ENCODE peak calls at places on chromosomes 11 and 22, in nine cellular contexts. One of them, this sample, is unnamed. For H3K4me1, the result is how much of the 10 kb centered on the place peaks cover.

GRCh38 chr11:69241075-69241740 is 52.7 kb upstream of the MYEOV start:
- DNase-seq in tibial nerve: no peak
- DNase-seq in ovary: no peak
- DNase-seq in A549: no peak
- DNase-seq in stomach: peak
- DNase-seq in GM12878: no peak
- DNase-seq in sigmoid colon: peak
- DNase-seq in transverse colon: no peak
- DNase-seq in suprapubic skin: no peak
- DNase-seq in this sample: no peak

GRCh38 chr11:6251120-6251733 is 8.4 kb upstream of the CCKBR start:
- DNase-seq in tibial nerve: peak
- DNase-seq in ovary: peak
- DNase-seq in A549: peak
- DNase-seq in stomach: peak
- DNase-seq in GM12878: no peak
- DNase-seq in sigmoid colon: peak
- DNase-seq in transverse colon: peak
- DNase-seq in suprapubic skin: no peak
- DNase-seq in this sample: peak

GRCh38 chr22:23270212-23270733 is 90.0 kb downstream of the BCR start:
- DNase-seq in tibial nerve: no peak
- DNase-seq in ovary: no peak
- DNase-seq in A549: no peak
- DNase-seq in stomach: no peak
- DNase-seq in GM12878: no peak
- DNase-seq in sigmoid colon: no peak
- DNase-seq in transverse colon: no peak
- DNase-seq in suprapubic skin: no peak
- DNase-seq in this sample: no peak

GRCh38 chr11:57751676-57752253 is at the start of gene BTBD18:
- DNase-seq in tibial nerve: no peak
- DNase-seq in ovary: no peak
- DNase-seq in A549: peak
- DNase-seq in stomach: peak
- DNase-seq in GM12878: no peak
- DNase-seq in sigmoid colon: no peak
- DNase-seq in transverse colon: peak
- DNase-seq in suprapubic skin: no peak
- DNase-seq in this sample: no peak

GRCh38 chr22:23500508-23501208 is 79.4 kb downstream of the IGLL1 start:
- DNase-seq in tibial nerve: no peak
- DNase-seq in ovary: peak
- DNase-seq in A549: no peak
- DNase-seq in stomach: no peak
- DNase-seq in GM12878: no peak
- DNase-seq in sigmoid colon: peak
- DNase-seq in transverse colon: no peak
- DNase-seq in suprapubic skin: peak
- DNase-seq in this sample: peak

GRCh38 chr11:101555366-101555765 is 28.4 kb downstream of the TRPC6 start:
- DNase-seq in tibial nerve: no peak
- DNase-seq in ovary: no peak
- DNase-seq in A549: no peak
- DNase-seq in stomach: no peak
- DNase-seq in GM12878: no peak
- DNase-seq in sigmoid colon: no peak
- DNase-seq in transverse colon: no peak
- DNase-seq in suprapubic skin: no peak
- DNase-seq in this sample: no peak

GRCh38 chr22:27456696-27457503 is 344.7 kb downstream of the MN1 start:
- DNase-seq in tibial nerve: no peak
- DNase-seq in ovary: no peak
- DNase-seq in A549: peak
- DNase-seq in stomach: no peak
- DNase-seq in GM12878: no peak
- DNase-seq in sigmoid colon: no peak
- DNase-seq in transverse colon: no peak
- DNase-seq in suprapubic skin: no peak
- DNase-seq in this sample: no peak

GRCh38 chr22:25368271-25368670 is 148.8 kb downstream of the CRYBB2 start:
- DNase-seq in tibial nerve: no peak
- DNase-seq in ovary: no peak
- DNase-seq in A549: peak
- DNase-seq in stomach: peak
- DNase-seq in GM12878: no peak
- DNase-seq in sigmoid colon: no peak
- DNase-seq in transverse colon: peak
- DNase-seq in suprapubic skin: no peak
- DNase-seq in this sample: no peak

GRCh38 chr22:46390652-46391301 is 55.3 kb downstream of the TRMU start:
- DNase-seq in tibial nerve: peak
- DNase-seq in ovary: peak
- DNase-seq in A549: no peak
- DNase-seq in stomach: peak
- DNase-seq in GM12878: no peak
- DNase-seq in sigmoid colon: no peak
- DNase-seq in transverse colon: peak
- DNase-seq in suprapubic skin: no peak
- DNase-seq in this sample: no peak

GRCh38 chr11:113322158-113322557 is 7.8 kb downstream of the TTC12 start:
- DNase-seq in tibial nerve: no peak
- DNase-seq in ovary: no peak
- DNase-seq in A549: no peak
- DNase-seq in stomach: no peak
- DNase-seq in GM12878: no peak
- DNase-seq in sigmoid colon: no peak
- DNase-seq in transverse colon: no peak
- DNase-seq in suprapubic skin: no peak
- DNase-seq in this sample: no peak

GRCh38 chr11:67357831-67358555 is 4.6 kb upstream of the POLD4 start:
- DNase-seq in tibial nerve: no peak
- DNase-seq in ovary: no peak
- DNase-seq in A549: peak
- DNase-seq in stomach: no peak
- DNase-seq in GM12878: no peak
- DNase-seq in sigmoid colon: no peak
- DNase-seq in transverse colon: no peak
- DNase-seq in suprapubic skin: no peak
- DNase-seq in this sample: no peak

GRCh38 chr11:69086152-69086551 is 37.4 kb downstream of the TPCN2 start:
- DNase-seq in tibial nerve: peak
- DNase-seq in ovary: no peak
- DNase-seq in A549: no peak
- DNase-seq in stomach: no peak
- DNase-seq in GM12878: no peak
- DNase-seq in sigmoid colon: peak
- DNase-seq in transverse colon: peak
- DNase-seq in suprapubic skin: no peak
- DNase-seq in this sample: peak

GRCh38 chr11:33721291-33721840 is 14.9 kb downstream of the CD59 start:
- DNase-seq in tibial nerve: no peak
- DNase-seq in ovary: no peak
- DNase-seq in A549: no peak
- DNase-seq in stomach: no peak
- DNase-seq in GM12878: no peak
- DNase-seq in sigmoid colon: no peak
- DNase-seq in transverse colon: no peak
- DNase-seq in suprapubic skin: no peak
- DNase-seq in this sample: no peak

GRCh38 chr11:107691003-107691402 is 20.9 kb downstream of the SLN start:
- DNase-seq in tibial nerve: no peak
- DNase-seq in ovary: no peak
- DNase-seq in A549: no peak
- DNase-seq in stomach: no peak
- DNase-seq in GM12878: no peak
- DNase-seq in sigmoid colon: no peak
- DNase-seq in transverse colon: no peak
- DNase-seq in suprapubic skin: no peak
- DNase-seq in this sample: no peak

DNA sequence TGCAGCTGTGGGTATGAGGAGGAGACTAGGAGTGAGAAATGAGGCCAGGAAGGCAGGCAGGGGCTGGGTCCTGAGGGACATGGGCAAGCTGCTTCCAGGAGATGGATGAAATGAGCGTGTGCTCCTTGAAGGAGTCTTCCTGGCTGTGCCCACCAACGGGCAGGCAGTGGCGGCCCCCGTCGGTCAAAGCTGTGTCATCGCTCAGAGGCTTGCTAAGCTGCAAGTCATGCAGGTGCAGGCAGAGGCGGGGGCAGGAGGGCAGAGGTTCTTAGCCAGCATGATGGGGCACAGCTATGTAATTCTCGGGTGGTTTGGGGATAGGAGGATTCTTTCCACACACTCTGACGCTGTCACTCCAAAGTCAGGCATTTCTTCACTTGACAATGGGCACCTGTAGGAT is 12.5 kb upstream of the PEX26 start:
- DNase-seq in tibial nerve: no peak
- DNase-seq in ovary: no peak
- DNase-seq in A549: peak
- DNase-seq in stomach: no peak
- DNase-seq in GM12878: no peak
- DNase-seq in sigmoid colon: no peak
- DNase-seq in transverse colon: no peak
- DNase-seq in suprapubic skin: no peak
- DNase-seq in this sample: no peak
- H3K4me1 ChIP-seq in tibial nerve: under half
- H3K4me1 ChIP-seq in ovary: under half
- H3K4me1 ChIP-seq in A549: under half
- H3K4me1 ChIP-seq in stomach: under half
- H3K4me1 ChIP-seq in GM12878: under half
- H3K4me1 ChIP-seq in sigmoid colon: under half
- H3K4me1 ChIP-seq in transverse colon: under half
- H3K4me1 ChIP-seq in suprapubic skin: under half
- H3K4me1 ChIP-seq in this sample: under half

DNA sequence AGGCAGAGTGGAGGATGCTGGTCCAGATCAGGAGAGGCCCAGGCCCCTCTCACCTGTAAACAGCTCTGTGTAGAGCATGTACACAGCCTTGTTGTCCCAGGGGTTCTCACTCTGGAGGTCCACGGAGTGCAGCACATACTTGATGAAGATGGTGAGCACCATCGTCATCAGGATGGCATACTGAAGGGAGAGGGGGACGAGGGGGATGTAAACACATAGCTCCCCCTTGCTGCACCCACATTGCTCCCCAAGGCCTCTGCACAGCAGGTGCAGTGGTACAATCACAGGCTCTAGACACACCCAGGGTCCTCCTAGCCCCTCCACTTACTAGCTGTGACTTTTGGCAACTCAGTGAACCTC is 2.9 kb downstream of the SYVN1 start:
- DNase-seq in tibial nerve: no peak
- DNase-seq in ovary: no peak
- DNase-seq in A549: no peak
- DNase-seq in stomach: no peak
- DNase-seq in GM12878: no peak
- DNase-seq in sigmoid colon: no peak
- DNase-seq in transverse colon: no peak
- DNase-seq in suprapubic skin: no peak
- DNase-seq in this sample: no peak
- TF ChIP-seq EP300 in tibial nerve: no peak
- TF ChIP-seq EP300 in ovary: no peak
- TF ChIP-seq EP300 in A549: no peak
- TF ChIP-seq EP300 in stomach: no peak
- TF ChIP-seq EP300 in GM12878: no peak
- TF ChIP-seq EP300 in sigmoid colon: no peak
- TF ChIP-seq EP300 in transverse colon: no peak
- TF ChIP-seq EP300 in suprapubic skin: no peak
- TF ChIP-seq EP300 in this sample: no peak

GRCh38 chr11:99160447-99160846 is 139.7 kb downstream of the CNTN5 start:
- DNase-seq in tibial nerve: no peak
- DNase-seq in ovary: no peak
- DNase-seq in A549: no peak
- DNase-seq in stomach: no peak
- DNase-seq in GM12878: no peak
- DNase-seq in sigmoid colon: no peak
- DNase-seq in transverse colon: no peak
- DNase-seq in suprapubic skin: no peak
- DNase-seq in this sample: no peak
- TF ChIP-seq CTCF in tibial nerve: no peak
- TF ChIP-seq CTCF in ovary: no peak
- TF ChIP-seq CTCF in A549: no peak
- TF ChIP-seq CTCF in stomach: no peak
- TF ChIP-seq CTCF in GM12878: no peak
- TF ChIP-seq CTCF in sigmoid colon: no peak
- TF ChIP-seq CTCF in transverse colon: no peak
- TF ChIP-seq CTCF in suprapubic skin: no peak
- TF ChIP-seq CTCF in this sample: no peak

DNA sequence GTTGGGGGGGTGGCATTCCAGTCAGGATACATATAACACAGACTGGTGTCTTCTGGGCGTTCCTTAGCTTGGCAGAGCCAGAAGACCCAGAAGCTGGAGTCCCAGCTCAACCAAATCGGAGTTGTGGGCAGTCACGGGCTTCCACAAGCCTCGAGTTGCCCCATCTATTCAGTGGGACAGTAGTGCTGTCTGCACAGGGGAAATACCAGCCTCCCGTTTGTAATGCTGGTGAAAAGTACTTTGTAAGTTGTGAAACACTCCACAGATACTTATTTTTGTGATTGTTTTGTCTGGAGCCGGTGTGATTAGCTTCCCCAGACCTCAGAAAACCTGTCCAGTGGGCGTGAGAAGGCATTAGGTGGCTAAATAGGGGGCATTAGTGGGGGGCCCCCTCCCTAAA is 13.6 kb downstream of the DGKZ start:
- DNase-seq in tibial nerve: no peak
- DNase-seq in ovary: no peak
- DNase-seq in A549: no peak
- DNase-seq in stomach: no peak
- DNase-seq in GM12878: no peak
- DNase-seq in sigmoid colon: no peak
- DNase-seq in transverse colon: no peak
- DNase-seq in suprapubic skin: no peak
- DNase-seq in this sample: no peak
- H3K4me1 ChIP-seq in tibial nerve: under half
- H3K4me1 ChIP-seq in ovary: under half
- H3K4me1 ChIP-seq in A549: under half
- H3K4me1 ChIP-seq in stomach: half or more
- H3K4me1 ChIP-seq in GM12878: under half
- H3K4me1 ChIP-seq in sigmoid colon: under half
- H3K4me1 ChIP-seq in transverse colon: under half
- H3K4me1 ChIP-seq in suprapubic skin: half or more
- H3K4me1 ChIP-seq in this sample: under half

DNA sequence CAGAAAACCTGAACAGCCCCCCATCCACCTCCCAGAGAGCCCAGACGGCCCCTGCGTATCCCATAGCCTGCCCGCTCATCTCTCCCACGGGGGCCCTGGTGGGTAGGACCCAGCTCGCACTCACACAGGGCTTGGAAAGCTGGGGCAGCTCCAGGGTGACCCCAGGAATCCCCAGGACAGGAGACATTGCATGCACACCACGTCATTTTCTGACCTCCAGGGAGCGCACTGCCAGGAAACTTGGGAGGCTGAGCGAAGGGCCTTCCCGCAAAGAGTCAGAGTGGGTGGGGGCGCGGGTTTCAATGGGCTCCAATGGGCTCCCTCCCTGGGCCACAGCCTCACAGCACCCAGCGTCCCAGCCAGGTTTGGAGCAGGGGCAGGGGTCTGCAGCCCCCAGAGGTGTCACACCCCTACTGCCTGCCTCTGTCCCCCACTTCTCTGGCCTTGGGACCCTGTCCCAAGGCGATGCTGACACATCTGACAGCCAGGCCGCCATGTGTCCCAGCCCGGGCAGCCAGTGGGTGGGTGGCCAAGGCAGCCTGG is 8.2 kb upstream of the SYT8 start:
- DNase-seq in tibial nerve: no peak
- DNase-seq in ovary: no peak
- DNase-seq in A549: peak
- DNase-seq in stomach: peak
- DNase-seq in GM12878: no peak
- DNase-seq in sigmoid colon: peak
- DNase-seq in transverse colon: peak
- DNase-seq in suprapubic skin: peak
- DNase-seq in this sample: peak
- TF ChIP-seq EP300 in tibial nerve: no peak
- TF ChIP-seq EP300 in ovary: no peak
- TF ChIP-seq EP300 in A549: no peak
- TF ChIP-seq EP300 in stomach: no peak
- TF ChIP-seq EP300 in GM12878: no peak
- TF ChIP-seq EP300 in sigmoid colon: no peak
- TF ChIP-seq EP300 in transverse colon: no peak
- TF ChIP-seq EP300 in suprapubic skin: no peak
- TF ChIP-seq EP300 in this sample: no peak